ENCODE peak calls at places on chromosome 12, in six cellular contexts. P, U, Z, X, N and K are unnamed samples.

GRCh38 chr12:53974084-53975018 is at the start of gene HOTAIR:
- DNase-seq in P (peak), U (no peak), Z (no peak), X (peak), N (no peak), K (no peak)

GRCh38 chr12:80269953-80270552 is 170.7 kb downstream of the OTOGL start:
- DNase-seq in P (peak), U (no peak), Z (peak), X (peak), N (peak), K (no peak)

GRCh38 chr12:26473291-26473690 is 277.9 kb downstream of the SSPN start:
- DNase-seq in P (peak), U (peak), Z (peak), X (no peak), N (no peak), K (no peak)

GRCh38 chr12:121799175-121799841 is 4.5 kb upstream of the SETD1B start:
- DNase-seq in P (peak), U (no peak), Z (peak), X (peak), N (no peak), K (no peak)

GRCh38 chr12:15996254-15996653 is 85.1 kb downstream of the DERA start:
- DNase-seq in P (peak), U (no peak), Z (no peak), X (no peak), N (no peak), K (no peak)

GRCh38 chr12:110107369-110108281 is 16.5 kb upstream of the IFT81 start:
- DNase-seq in P (peak), U (no peak), Z (peak), X (no peak), N (peak), K (peak)

GRCh38 chr12:85755760-85756159 is 80.4 kb downstream of the RASSF9 start:
- DNase-seq in P (peak), U (no peak), Z (peak), X (no peak), N (no peak), K (no peak)

GRCh38 chr12:49049566-49050224 is 10.9 kb downstream of the KMT2D start:
- DNase-seq in P (peak), U (no peak), Z (peak), X (no peak), N (no peak), K (peak)

GRCh38 chr12:8590842-8591545 is 21.7 kb downstream of the AICDA start:
- DNase-seq in P (no peak), U (no peak), Z (no peak), X (no peak), N (no peak), K (no peak)

GRCh38 chr12:3045494-3045893 is 31.7 kb upstream of the TSPAN9 start:
- DNase-seq in P (no peak), U (no peak), Z (no peak), X (no peak), N (no peak), K (no peak)

GRCh38 chr12:108459106-108459505 is 56.0 kb upstream of the FICD start:
- DNase-seq in P (no peak), U (no peak), Z (no peak), X (no peak), N (no peak), K (no peak)

GRCh38 chr12:25740617-25741016 is 187.5 kb upstream of the LMNTD1 start:
- DNase-seq in P (no peak), U (no peak), Z (no peak), X (no peak), N (no peak), K (no peak)

GRCh38 chr12:106074706-106075392 is 63.9 kb downstream of the NUAK1 start:
- DNase-seq in P (no peak), U (no peak), Z (no peak), X (peak), N (no peak), K (no peak)

GRCh38 chr12:53320352-53321195 is 836 bp downstream of the AAAS start:
- DNase-seq in P (peak), U (no peak), Z (no peak), X (no peak), N (no peak), K (no peak)

GRCh38 chr12:22121224-22121623 is 75.2 kb downstream of the CMAS start:
- DNase-seq in P (no peak), U (no peak), Z (no peak), X (no peak), N (no peak), K (no peak)

DNA sequence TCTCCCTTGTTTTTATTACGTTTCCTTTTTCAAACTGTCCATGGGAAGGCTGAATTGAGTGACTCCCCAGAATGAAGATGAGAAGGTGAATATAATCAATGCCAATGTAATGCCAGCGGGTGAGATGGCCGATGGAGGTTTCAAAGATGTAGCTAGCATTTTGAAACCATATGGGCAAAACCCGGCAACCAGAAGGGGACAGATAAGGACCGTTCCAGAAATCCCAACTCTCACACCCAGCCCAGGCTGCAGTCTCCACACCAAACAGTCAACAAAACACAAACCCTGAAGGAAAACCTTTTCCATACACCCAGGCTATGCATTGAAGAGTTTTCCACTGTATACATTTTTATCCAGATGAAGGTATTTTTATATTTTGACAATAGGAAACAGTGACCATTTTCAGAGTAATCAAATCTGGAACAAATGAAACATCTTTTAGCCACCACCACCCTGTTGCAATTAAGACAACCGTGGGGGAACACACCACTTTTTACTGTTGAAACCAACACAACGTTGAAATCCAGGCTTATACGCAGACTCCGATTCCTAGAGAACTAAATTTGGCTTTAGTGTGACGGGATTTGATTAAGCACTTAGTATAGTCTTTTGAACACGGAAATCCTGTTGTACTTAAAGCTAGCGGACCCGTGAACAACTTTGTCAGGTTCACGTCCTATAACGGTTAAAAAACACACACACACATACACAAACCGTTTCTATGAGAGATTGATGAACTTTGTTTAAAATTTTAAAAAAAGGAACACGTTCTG is 19.0 kb downstream of the PHETA1 start:
- DNase-seq in P (no peak), U (no peak), Z (no peak), X (no peak), N (no peak), K (no peak)
- H3K4me3 ChIP-seq in P (no peak), U (no peak), Z (no peak), X (no peak), N (no peak), K (no peak)

GRCh38 chr12:6199211-6199530 is 1.0 kb upstream of the CD9 start:
- DNase-seq in P (no peak), U (no peak), Z (no peak), X (no peak), N (no peak), K (no peak)

GRCh38 chr12:6200266-6201198 is at the start of gene CD9:
- DNase-seq in P (peak), U (no peak), Z (no peak), X (peak), N (no peak), K (no peak)

GRCh38 chr12:6197996-6198395 is 2.2 kb upstream of the CD9 start:
- DNase-seq in P (no peak), U (no peak), Z (no peak), X (no peak), N (no peak), K (no peak)

GRCh38 chr12:6199531-6200265 is 502 bp upstream of the CD9 start:
- DNase-seq in P (no peak), U (no peak), Z (no peak), X (no peak), N (no peak), K (no peak)

DNA sequence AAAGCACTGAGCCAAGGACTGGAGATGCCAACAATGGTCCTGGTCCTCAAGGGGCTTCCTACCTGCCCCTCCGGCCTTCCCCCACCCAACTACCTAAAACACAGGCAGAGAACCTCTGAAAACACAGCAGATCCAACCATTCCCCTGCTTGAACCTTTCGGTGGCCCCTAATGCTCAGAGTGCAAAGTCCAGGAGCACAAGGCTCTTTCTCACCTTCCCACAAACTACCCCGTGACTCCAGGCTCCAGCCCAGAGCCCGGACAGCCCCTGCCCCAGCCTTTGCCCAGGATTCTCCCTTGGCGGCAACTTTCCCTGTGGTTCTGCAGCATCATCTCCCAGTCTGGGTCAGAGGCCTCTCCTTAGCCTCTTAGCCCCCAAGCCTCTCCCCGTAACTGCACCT is 1.6 kb upstream of the CD9 start:
- DNase-seq in P (no peak), U (no peak), Z (no peak), X (no peak), N (no peak), K (no peak)
- H3K4me3 ChIP-seq in P (no peak), U (no peak), Z (no peak), X (no peak), N (no peak), K (no peak)

GRCh38 chr12:45234134-45234865 is 18.4 kb downstream of the ANO6 start:
- DNase-seq in P (peak), U (peak), Z (peak), X (peak), N (peak), K (peak)
- H3K4me3 ChIP-seq in P (peak), U (no peak), Z (no peak), X (peak), N (no peak), K (peak)

GRCh38 chr12:5748027-5748426 is 197.0 kb downstream of the ANO2 start:
- DNase-seq in P (no peak), U (no peak), Z (no peak), X (no peak), N (no peak), K (no peak)

GRCh38 chr12:5746917-5747316 is 198.1 kb downstream of the ANO2 start:
- DNase-seq in P (no peak), U (no peak), Z (no peak), X (no peak), N (no peak), K (no peak)

GRCh38 chr12:5745251-5745888 is 199.7 kb downstream of the ANO2 start:
- DNase-seq in P (peak), U (peak), Z (peak), X (peak), N (peak), K (no peak)

GRCh38 chr12:5746496-5746895 is 198.6 kb downstream of the ANO2 start:
- DNase-seq in P (no peak), U (peak), Z (no peak), X (no peak), N (no peak), K (no peak)

DNA sequence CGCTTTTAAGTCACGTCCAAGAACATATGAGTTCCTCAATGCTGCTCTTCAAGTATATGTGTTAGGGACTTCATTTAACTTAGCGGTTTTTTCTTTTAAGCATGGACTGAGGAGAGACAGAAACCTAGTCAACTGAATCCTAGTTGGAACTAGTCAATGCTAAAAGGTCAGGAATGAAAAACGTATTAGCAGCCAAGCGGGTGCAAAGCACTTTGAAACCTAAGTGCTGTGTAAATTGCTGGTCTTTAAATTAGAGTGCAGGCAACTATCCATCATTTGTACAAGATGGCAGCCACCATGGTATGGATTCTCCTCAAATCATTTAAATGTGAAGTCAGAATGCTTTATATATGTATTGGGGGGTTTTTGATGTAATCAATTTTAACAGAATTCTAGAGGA is 199.0 kb downstream of the ANO2 start:
- DNase-seq in P (no peak), U (peak), Z (no peak), X (no peak), N (no peak), K (no peak)
- H3K4me3 ChIP-seq in P (no peak), U (no peak), Z (no peak), X (no peak), N (no peak), K (no peak)

DNA sequence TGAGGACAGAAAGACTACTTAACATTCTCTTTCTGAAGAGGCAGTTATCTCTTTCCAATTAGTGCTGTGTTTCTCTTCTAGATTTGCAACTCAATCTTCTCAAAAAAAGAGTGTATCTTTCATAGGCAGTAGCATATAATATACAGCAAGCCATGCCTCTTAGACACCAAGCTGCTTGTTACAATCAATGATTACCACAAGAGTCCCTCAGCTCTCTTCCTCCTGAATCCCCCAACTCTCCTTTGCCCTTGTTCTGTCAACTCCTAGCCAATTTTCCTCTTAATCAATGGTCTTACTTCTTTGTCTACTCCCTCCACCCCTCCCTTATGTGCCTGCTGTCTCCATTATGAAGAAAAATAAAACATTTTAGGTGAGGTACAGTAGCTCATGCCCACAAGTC is 2.6 kb downstream of the TMTC1 start:
- DNase-seq in P (no peak), U (no peak), Z (no peak), X (no peak), N (no peak), K (no peak)
- H3K4me3 ChIP-seq in P (peak), U (no peak), Z (no peak), X (no peak), N (no peak), K (peak)